ENCODE peak calls at places on chromosome 3, in ten cellular contexts. H is bronchial epithelial cell, W is RWPE2, T is H1, Z is heart left ventricle, M is tibial nerve, D is ascending aorta, L is HL-60, V is right lobe of liver, Q is cardiac muscle cell. F is an unnamed sample. For H3K27me3, the result is how much of the 10 kb centered on the place peaks cover.

GRCh38 chr3:129211345-129211744 is 27.6 kb upstream of the CNBP start:
- DNase-seq in H (no peak), W (no peak), T (no peak), Z (no peak), M (no peak), D (no peak), L (no peak), V (no peak), Q (no peak), F (no peak)

GRCh38 chr3:98246142-98246541 is 17.9 kb upstream of the OR5H6 start:
- DNase-seq in H (no peak), W (no peak), T (no peak), Z (no peak), M (no peak), D (no peak), L (no peak), V (no peak), Q (no peak), F (no peak)

GRCh38 chr3:76024640-76025039 is 239.3 kb upstream of the ZNF717 start:
- DNase-seq in H (peak), W (no peak), T (no peak), Z (no peak), M (no peak), D (no peak), L (no peak), V (no peak), Q (peak), F (no peak)

GRCh38 chr3:195557327-195557726 is 14.2 kb upstream of the PPP1R2 start:
- DNase-seq in H (no peak), W (no peak), T (no peak), Z (no peak), M (no peak), D (no peak), L (no peak), V (no peak), Q (no peak), F (no peak)

GRCh38 chr3:185847506-185847905 is 22.7 kb upstream of the IGF2BP2 start:
- DNase-seq in H (no peak), W (no peak), T (no peak), Z (no peak), M (no peak), D (no peak), L (no peak), V (no peak), Q (no peak), F (no peak)

GRCh38 chr3:191246628-191247027 is 47.6 kb downstream of the OSTN start:
- DNase-seq in H (peak), W (no peak), T (no peak), Z (no peak), M (no peak), D (no peak), L (no peak), V (no peak), Q (no peak), F (no peak)

GRCh38 chr3:49132437-49133225 is at the start of gene LAMB2:
- DNase-seq in H (peak), W (no peak), T (peak), Z (peak), M (peak), D (peak), L (no peak), V (peak), Q (peak), F (no peak)

GRCh38 chr3:42803800-42804112 is 534 bp downstream of the HIGD1A start:
- DNase-seq in H (no peak), W (no peak), T (no peak), Z (peak), M (no peak), D (no peak), L (peak), V (peak), Q (peak), F (no peak)

GRCh38 chr3:12175137-12175593 is 16.5 kb upstream of the TIMP4 start:
- DNase-seq in H (no peak), W (no peak), T (no peak), Z (no peak), M (no peak), D (no peak), L (no peak), V (no peak), Q (no peak), F (no peak)

GRCh38 chr3:196985298-196985697 is 16.7 kb upstream of the PIGZ start:
- DNase-seq in H (no peak), W (no peak), T (no peak), Z (peak), M (no peak), D (no peak), L (no peak), V (no peak), Q (no peak), F (no peak)

GRCh38 chr3:48018841-48019240 is 2.6 kb upstream of the MAP4 start:
- DNase-seq in H (peak), W (peak), T (no peak), Z (no peak), M (no peak), D (peak), L (no peak), V (no peak), Q (no peak), F (no peak)

GRCh38 chr3:50490438-50490970 is 12.9 kb downstream of the CACNA2D2 start:
- DNase-seq in H (no peak), W (no peak), T (no peak), Z (no peak), M (no peak), D (no peak), L (no peak), V (no peak), Q (peak), F (no peak)

GRCh38 chr3:102035118-102035517 is 185.8 kb downstream of the NFKBIZ start:
- DNase-seq in H (no peak), W (no peak), T (no peak), Z (no peak), M (no peak), D (no peak), L (no peak), V (no peak), Q (no peak), F (no peak)

GRCh38 chr3:16311960-16312451 is 47.0 kb downstream of the OXNAD1 start:
- DNase-seq in H (peak), W (no peak), T (no peak), Z (no peak), M (peak), D (peak), L (peak), V (peak), Q (no peak), F (peak)

GRCh38 chr3:96370637-96371036 is 443.8 kb upstream of the EPHA6 start:
- DNase-seq in H (peak), W (no peak), T (no peak), Z (no peak), M (no peak), D (no peak), L (no peak), V (no peak), Q (no peak), F (no peak)

GRCh38 chr3:184259878-184260570 is 1.3 kb downstream of the CAMK2N2 start:
- DNase-seq in H (no peak), W (no peak), T (peak), Z (no peak), M (no peak), D (no peak), L (no peak), V (peak), Q (peak), F (peak)

GRCh38 chr3:184262166-184262926 is 993 bp upstream of the CAMK2N2 start:
- DNase-seq in H (no peak), W (no peak), T (peak), Z (no peak), M (no peak), D (no peak), L (peak), V (peak), Q (no peak), F (no peak)

GRCh38 chr3:184262927-184263179 is 1.5 kb upstream of the CAMK2N2 start:
- DNase-seq in H (no peak), W (no peak), T (no peak), Z (no peak), M (no peak), D (no peak), L (no peak), V (no peak), Q (no peak), F (no peak)

GRCh38 chr3:184260571-184261269 is 633 bp downstream of the CAMK2N2 start:
- DNase-seq in H (no peak), W (no peak), T (peak), Z (no peak), M (no peak), D (no peak), L (no peak), V (no peak), Q (no peak), F (no peak)

GRCh38 chr3:184261270-184262165 is at the start of gene CAMK2N2:
- DNase-seq in H (no peak), W (peak), T (peak), Z (peak), M (no peak), D (no peak), L (peak), V (peak), Q (peak), F (peak)
- H3K27me3 ChIP-seq in H (under half), W (under half), T (under half), Z (under half), M (under half), D (under half), L (under half), V (under half), Q (half or more), F (under half)

GRCh38 chr3:126557761-126558160 is 971 bp downstream of the C3orf22 start:
- DNase-seq in H (no peak), W (no peak), T (no peak), Z (peak), M (no peak), D (no peak), L (no peak), V (peak), Q (no peak), F (no peak)
- H3K27me3 ChIP-seq in H (under half), W (under half), T (under half), Z (under half), M (under half), D (under half), L (under half), V (under half), Q (under half), F (under half)

GRCh38 chr3:100748220-100748619 is 38.9 kb downstream of the TFG start:
- DNase-seq in H (no peak), W (no peak), T (no peak), Z (no peak), M (no peak), D (no peak), L (no peak), V (no peak), Q (no peak), F (no peak)
- H3K27me3 ChIP-seq in H (under half), W (under half), T (under half), Z (under half), M (under half), D (under half), L (under half), V (under half), Q (under half), F (under half)

DNA sequence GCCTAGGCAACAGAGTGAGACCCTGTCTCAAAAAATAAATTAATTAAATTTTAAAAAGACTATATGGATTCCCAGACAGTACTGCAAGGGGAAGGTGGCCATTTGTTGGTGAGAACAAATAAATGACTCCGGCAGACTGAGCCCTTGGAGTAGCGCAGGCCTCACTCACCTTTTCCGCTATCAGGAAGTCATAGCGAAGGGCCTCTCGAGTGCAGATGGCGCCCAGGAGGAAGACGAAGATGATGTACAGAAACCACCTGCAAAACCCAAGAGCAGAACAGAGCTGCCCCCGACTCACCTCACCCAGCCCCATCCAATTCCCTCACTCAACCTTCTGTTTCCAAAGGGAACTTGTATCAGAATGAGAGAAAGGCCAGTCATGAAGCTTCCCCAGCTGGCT is 62.8 kb upstream of the HEG1 start:
- DNase-seq in H (no peak), W (no peak), T (no peak), Z (no peak), M (no peak), D (peak), L (no peak), V (no peak), Q (no peak), F (no peak)
- H3K27me3 ChIP-seq in H (under half), W (under half), T (under half), Z (under half), M (under half), D (under half), L (under half), V (under half), Q (under half), F (under half)

DNA sequence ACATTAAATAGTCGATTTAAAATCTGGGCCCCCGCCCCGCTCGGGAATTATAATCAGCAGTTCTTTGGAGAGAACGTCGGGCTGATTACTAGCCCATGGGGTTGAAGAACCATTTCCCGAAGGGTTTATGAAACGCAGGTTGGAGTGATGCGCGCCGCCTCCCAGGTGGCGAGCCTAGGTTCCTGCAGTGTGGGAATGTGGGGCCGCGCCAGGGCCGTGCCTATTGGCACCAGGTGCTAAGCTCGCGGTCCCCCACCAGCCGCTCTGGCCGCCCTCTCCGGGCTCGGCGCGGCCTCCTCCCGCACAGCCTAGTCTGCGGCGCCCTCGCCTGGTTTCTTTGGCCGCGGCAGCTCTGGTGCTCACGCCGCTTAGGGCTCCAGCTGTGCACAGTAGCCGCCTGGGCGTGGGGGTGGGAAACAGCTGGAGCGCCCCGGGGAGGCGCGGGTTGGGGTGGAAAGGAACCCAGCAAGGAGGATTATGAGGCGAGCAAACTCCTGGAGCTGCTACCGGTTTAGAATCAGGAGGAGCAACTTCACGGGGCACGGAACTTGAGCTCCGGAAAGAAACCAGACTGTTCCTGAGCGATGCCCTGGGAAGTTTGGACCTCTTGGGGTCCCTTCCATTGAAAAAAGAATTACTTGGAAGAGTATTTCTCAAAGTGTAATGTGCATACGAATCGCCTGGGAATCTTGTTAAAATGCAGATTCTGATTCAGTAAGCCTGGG is 5.6 kb upstream of the MECOM start:
- DNase-seq in H (peak), W (no peak), T (peak), Z (peak), M (peak), D (peak), L (peak), V (peak), Q (peak), F (no peak)
- H3K27me3 ChIP-seq in H (under half), W (under half), T (half or more), Z (under half), M (under half), D (under half), L (half or more), V (under half), Q (half or more), F (half or more)

DNA sequence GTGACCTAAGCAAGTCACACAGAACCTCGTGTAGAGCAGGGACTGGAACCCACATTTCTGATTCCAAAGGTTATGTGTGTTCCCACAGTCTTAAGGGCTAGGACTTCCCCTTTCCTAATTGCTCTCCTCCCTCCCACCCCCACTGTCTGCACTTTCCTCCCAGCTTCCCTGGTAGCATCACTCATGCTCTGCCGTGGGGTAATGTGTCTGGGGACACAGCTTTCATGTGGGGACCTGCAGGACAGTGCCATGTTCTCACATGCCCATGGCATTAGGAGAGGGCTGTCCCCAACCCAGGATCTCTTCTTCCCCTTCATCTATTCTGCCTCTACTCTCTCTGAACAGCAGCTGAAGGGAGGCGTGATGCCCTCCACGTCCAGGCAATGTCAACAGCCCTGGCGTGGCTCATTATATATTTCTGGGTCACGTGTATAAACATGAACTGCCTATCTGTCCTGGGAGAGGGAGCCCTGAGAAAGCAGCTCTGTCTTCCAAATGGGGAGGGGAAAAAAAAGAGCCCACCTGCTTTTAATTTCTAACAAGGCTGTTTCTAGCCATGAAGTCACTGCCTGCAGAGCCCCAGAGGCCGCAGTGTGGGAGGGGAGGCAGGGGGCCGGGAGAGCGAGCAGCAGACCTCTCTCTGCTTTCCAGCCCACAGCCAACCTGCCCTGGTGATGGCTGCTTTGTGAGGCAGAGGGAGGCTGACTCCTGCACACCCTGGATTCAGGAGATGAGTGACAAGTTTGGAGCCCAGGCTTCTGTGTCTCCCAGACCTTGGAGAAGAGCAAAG is 97.8 kb downstream of the SEMA5B start:
- DNase-seq in H (peak), W (no peak), T (no peak), Z (no peak), M (no peak), D (no peak), L (no peak), V (no peak), Q (no peak), F (no peak)
- H3K27me3 ChIP-seq in H (under half), W (under half), T (under half), Z (under half), M (under half), D (under half), L (under half), V (under half), Q (under half), F (under half)

GRCh38 chr3:133937061-133937686 is 41.5 kb upstream of the RAB6B start:
- DNase-seq in H (no peak), W (no peak), T (peak), Z (no peak), M (no peak), D (peak), L (no peak), V (no peak), Q (peak), F (no peak)
- H3K27me3 ChIP-seq in H (half or more), W (under half), T (under half), Z (under half), M (under half), D (under half), L (under half), V (under half), Q (under half), F (under half)

DNA sequence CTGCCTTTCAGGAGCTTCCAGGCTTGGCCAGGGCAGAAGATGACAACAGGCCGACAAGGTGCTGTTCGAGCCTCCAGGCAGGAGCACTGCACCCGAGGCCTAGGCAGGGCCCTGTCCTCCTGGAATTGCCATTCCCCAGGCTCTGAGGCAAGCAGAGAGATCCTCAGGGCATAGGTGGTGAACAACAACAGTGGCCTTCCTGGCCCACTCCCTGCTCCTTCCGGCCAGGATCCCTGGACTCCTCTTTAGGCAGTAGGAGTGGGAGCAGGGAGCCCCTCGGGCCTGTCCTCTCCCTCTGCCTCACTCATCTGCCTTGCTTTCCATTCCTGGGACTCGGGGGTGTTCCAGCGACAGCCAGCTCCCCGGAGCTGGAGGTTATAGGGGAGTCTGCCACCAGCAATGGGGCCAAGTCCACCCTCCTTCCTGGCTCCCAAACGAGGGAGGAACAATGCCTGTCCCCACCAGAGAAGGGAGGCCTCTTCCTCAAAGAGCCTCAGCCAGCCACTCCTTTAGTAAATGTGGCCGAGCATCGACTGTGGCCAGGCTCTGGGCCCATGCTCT is 135.0 kb downstream of the NUP210 start:
- DNase-seq in H (no peak), W (peak), T (no peak), Z (peak), M (no peak), D (no peak), L (no peak), V (no peak), Q (no peak), F (no peak)
- H3K27me3 ChIP-seq in H (under half), W (under half), T (under half), Z (under half), M (under half), D (under half), L (under half), V (under half), Q (under half), F (half or more)